ENCODE peak calls at places on chromosomes 1 and 21, in nine cellular contexts. One of them, this sample, is unnamed.

GRCh38 chr1:223230161-223230881 is 87.3 kb upstream of the TLR5 start:
- DNase-seq in uterus: no peak
- DNase-seq in IMR-90: peak
- DNase-seq in GM12892: no peak
- DNase-seq in breast epithelium: no peak
- DNase-seq in heart left ventricle: no peak
- DNase-seq in testis: no peak
- DNase-seq in transverse colon: no peak
- DNase-seq in prostate gland: no peak
- DNase-seq in this sample: peak

GRCh38 chr1:6509603-6510291 is 18.3 kb upstream of the PLEKHG5 start:
- DNase-seq in uterus: no peak
- DNase-seq in IMR-90: no peak
- DNase-seq in GM12892: no peak
- DNase-seq in breast epithelium: no peak
- DNase-seq in heart left ventricle: no peak
- DNase-seq in testis: no peak
- DNase-seq in transverse colon: no peak
- DNase-seq in prostate gland: no peak
- DNase-seq in this sample: no peak

GRCh38 chr1:227898502-227899140 is 49.1 kb downstream of the WNT9A start:
- DNase-seq in uterus: peak
- DNase-seq in IMR-90: no peak
- DNase-seq in GM12892: no peak
- DNase-seq in breast epithelium: peak
- DNase-seq in heart left ventricle: peak
- DNase-seq in testis: no peak
- DNase-seq in transverse colon: peak
- DNase-seq in prostate gland: no peak
- DNase-seq in this sample: no peak

GRCh38 chr1:194024659-194025058 is 838.2 kb upstream of the B3GALT2 start:
- DNase-seq in uterus: no peak
- DNase-seq in IMR-90: peak
- DNase-seq in GM12892: no peak
- DNase-seq in breast epithelium: no peak
- DNase-seq in heart left ventricle: no peak
- DNase-seq in testis: no peak
- DNase-seq in transverse colon: no peak
- DNase-seq in prostate gland: no peak
- DNase-seq in this sample: no peak

GRCh38 chr21:14942801-14943490 is 121.9 kb downstream of the NRIP1 start:
- DNase-seq in uterus: no peak
- DNase-seq in IMR-90: peak
- DNase-seq in GM12892: no peak
- DNase-seq in breast epithelium: no peak
- DNase-seq in heart left ventricle: no peak
- DNase-seq in testis: no peak
- DNase-seq in transverse colon: no peak
- DNase-seq in prostate gland: no peak
- DNase-seq in this sample: no peak

GRCh38 chr21:42120056-42120903 is 49.2 kb downstream of the UMODL1 start:
- DNase-seq in uterus: no peak
- DNase-seq in IMR-90: no peak
- DNase-seq in GM12892: no peak
- DNase-seq in breast epithelium: no peak
- DNase-seq in heart left ventricle: no peak
- DNase-seq in testis: no peak
- DNase-seq in transverse colon: peak
- DNase-seq in prostate gland: peak
- DNase-seq in this sample: no peak

GRCh38 chr1:1531947-1532346 is 8.5 kb downstream of the TMEM240 start:
- DNase-seq in uterus: no peak
- DNase-seq in IMR-90: no peak
- DNase-seq in GM12892: no peak
- DNase-seq in breast epithelium: no peak
- DNase-seq in heart left ventricle: no peak
- DNase-seq in testis: no peak
- DNase-seq in transverse colon: no peak
- DNase-seq in prostate gland: no peak
- DNase-seq in this sample: no peak

GRCh38 chr1:30881266-30882181 is 27.0 kb downstream of the SDC3 start:
- DNase-seq in uterus: no peak
- DNase-seq in IMR-90: no peak
- DNase-seq in GM12892: peak
- DNase-seq in breast epithelium: no peak
- DNase-seq in heart left ventricle: no peak
- DNase-seq in testis: no peak
- DNase-seq in transverse colon: peak
- DNase-seq in prostate gland: no peak
- DNase-seq in this sample: no peak

GRCh38 chr1:180057883-180058396 is 96.7 kb upstream of the QSOX1 start:
- DNase-seq in uterus: no peak
- DNase-seq in IMR-90: no peak
- DNase-seq in GM12892: no peak
- DNase-seq in breast epithelium: no peak
- DNase-seq in heart left ventricle: no peak
- DNase-seq in testis: no peak
- DNase-seq in transverse colon: no peak
- DNase-seq in prostate gland: no peak
- DNase-seq in this sample: no peak

GRCh38 chr1:165629848-165630628 is 996 bp upstream of the MGST3 start:
- DNase-seq in uterus: no peak
- DNase-seq in IMR-90: no peak
- DNase-seq in GM12892: no peak
- DNase-seq in breast epithelium: no peak
- DNase-seq in heart left ventricle: no peak
- DNase-seq in testis: no peak
- DNase-seq in transverse colon: no peak
- DNase-seq in prostate gland: peak
- DNase-seq in this sample: no peak

GRCh38 chr21:26007911-26008579 is 162.5 kb downstream of the APP start:
- DNase-seq in uterus: no peak
- DNase-seq in IMR-90: peak
- DNase-seq in GM12892: no peak
- DNase-seq in breast epithelium: no peak
- DNase-seq in heart left ventricle: no peak
- DNase-seq in testis: no peak
- DNase-seq in transverse colon: no peak
- DNase-seq in prostate gland: no peak
- DNase-seq in this sample: no peak

GRCh38 chr1:167658574-167659328 is 28.7 kb downstream of the RCSD1 start:
- DNase-seq in uterus: no peak
- DNase-seq in IMR-90: no peak
- DNase-seq in GM12892: no peak
- DNase-seq in breast epithelium: no peak
- DNase-seq in heart left ventricle: no peak
- DNase-seq in testis: no peak
- DNase-seq in transverse colon: peak
- DNase-seq in prostate gland: no peak
- DNase-seq in this sample: no peak

GRCh38 chr1:242467556-242468145 is 56.8 kb downstream of the PLD5 start:
- DNase-seq in uterus: peak
- DNase-seq in IMR-90: peak
- DNase-seq in GM12892: no peak
- DNase-seq in breast epithelium: no peak
- DNase-seq in heart left ventricle: peak
- DNase-seq in testis: peak
- DNase-seq in transverse colon: peak
- DNase-seq in prostate gland: no peak
- DNase-seq in this sample: peak

GRCh38 chr21:41475714-41476405 is 32.1 kb downstream of the TMPRSS2 start:
- DNase-seq in uterus: no peak
- DNase-seq in IMR-90: no peak
- DNase-seq in GM12892: no peak
- DNase-seq in breast epithelium: no peak
- DNase-seq in heart left ventricle: no peak
- DNase-seq in testis: no peak
- DNase-seq in transverse colon: no peak
- DNase-seq in prostate gland: no peak
- DNase-seq in this sample: no peak

GRCh38 chr1:84253891-84254290 is 47.6 kb upstream of the SAMD13 start:
- DNase-seq in uterus: no peak
- DNase-seq in IMR-90: peak
- DNase-seq in GM12892: no peak
- DNase-seq in breast epithelium: no peak
- DNase-seq in heart left ventricle: peak
- DNase-seq in testis: peak
- DNase-seq in transverse colon: peak
- DNase-seq in prostate gland: peak
- DNase-seq in this sample: peak

GRCh38 chr1:169484683-169485426 is 889 bp downstream of the SLC19A2 start:
- DNase-seq in uterus: peak
- DNase-seq in IMR-90: peak
- DNase-seq in GM12892: no peak
- DNase-seq in breast epithelium: peak
- DNase-seq in heart left ventricle: peak
- DNase-seq in testis: peak
- DNase-seq in transverse colon: peak
- DNase-seq in prostate gland: peak
- DNase-seq in this sample: peak
- TF ChIP-seq POLR2A in uterus: no peak
- TF ChIP-seq POLR2A in IMR-90: no peak
- TF ChIP-seq POLR2A in GM12892: no peak
- TF ChIP-seq POLR2A in breast epithelium: no peak
- TF ChIP-seq POLR2A in heart left ventricle: no peak
- TF ChIP-seq POLR2A in testis: no peak
- TF ChIP-seq POLR2A in transverse colon: no peak
- TF ChIP-seq POLR2A in prostate gland: no peak
- TF ChIP-seq POLR2A in this sample: no peak

DNA sequence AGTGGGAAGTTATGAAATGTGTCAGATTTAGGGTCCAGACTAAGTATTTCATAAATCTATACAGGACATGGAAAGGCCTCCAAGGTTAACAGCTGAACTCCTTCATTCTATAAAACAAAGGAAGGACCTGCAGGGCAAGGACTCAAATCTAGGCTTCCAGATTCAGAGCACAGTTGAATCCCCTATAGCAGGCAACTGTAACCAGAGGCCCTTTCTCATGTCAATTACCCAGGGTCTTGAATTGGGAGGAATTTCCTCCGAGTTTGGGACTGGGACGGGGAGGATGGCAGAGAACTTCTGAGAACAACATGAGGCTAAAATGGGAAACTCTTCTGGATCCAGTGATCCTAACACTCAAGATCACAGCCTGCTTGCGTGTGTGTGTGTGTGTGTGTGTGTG is 112.9 kb upstream of the BEND5 start:
- DNase-seq in uterus: no peak
- DNase-seq in IMR-90: no peak
- DNase-seq in GM12892: no peak
- DNase-seq in breast epithelium: no peak
- DNase-seq in heart left ventricle: no peak
- DNase-seq in testis: no peak
- DNase-seq in transverse colon: no peak
- DNase-seq in prostate gland: no peak
- DNase-seq in this sample: no peak
- TF ChIP-seq POLR2A in uterus: no peak
- TF ChIP-seq POLR2A in IMR-90: no peak
- TF ChIP-seq POLR2A in GM12892: no peak
- TF ChIP-seq POLR2A in breast epithelium: no peak
- TF ChIP-seq POLR2A in heart left ventricle: no peak
- TF ChIP-seq POLR2A in testis: no peak
- TF ChIP-seq POLR2A in transverse colon: no peak
- TF ChIP-seq POLR2A in prostate gland: no peak
- TF ChIP-seq POLR2A in this sample: no peak

GRCh38 chr1:42680921-42681683 is 1.1 kb upstream of the YBX1 start:
- DNase-seq in uterus: no peak
- DNase-seq in IMR-90: no peak
- DNase-seq in GM12892: no peak
- DNase-seq in breast epithelium: no peak
- DNase-seq in heart left ventricle: no peak
- DNase-seq in testis: peak
- DNase-seq in transverse colon: no peak
- DNase-seq in prostate gland: no peak
- DNase-seq in this sample: no peak

GRCh38 chr1:42680045-42680444 is 2.2 kb upstream of the YBX1 start:
- DNase-seq in uterus: no peak
- DNase-seq in IMR-90: no peak
- DNase-seq in GM12892: no peak
- DNase-seq in breast epithelium: no peak
- DNase-seq in heart left ventricle: no peak
- DNase-seq in testis: no peak
- DNase-seq in transverse colon: no peak
- DNase-seq in prostate gland: no peak
- DNase-seq in this sample: no peak

GRCh38 chr1:42681771-42682483 is at the start of gene YBX1:
- DNase-seq in uterus: peak
- DNase-seq in IMR-90: peak
- DNase-seq in GM12892: peak
- DNase-seq in breast epithelium: peak
- DNase-seq in heart left ventricle: peak
- DNase-seq in testis: peak
- DNase-seq in transverse colon: peak
- DNase-seq in prostate gland: peak
- DNase-seq in this sample: peak

GRCh38 chr1:42684139-42684538 is 1.9 kb downstream of the YBX1 start:
- DNase-seq in uterus: no peak
- DNase-seq in IMR-90: peak
- DNase-seq in GM12892: no peak
- DNase-seq in breast epithelium: no peak
- DNase-seq in heart left ventricle: no peak
- DNase-seq in testis: peak
- DNase-seq in transverse colon: no peak
- DNase-seq in prostate gland: no peak
- DNase-seq in this sample: no peak

DNA sequence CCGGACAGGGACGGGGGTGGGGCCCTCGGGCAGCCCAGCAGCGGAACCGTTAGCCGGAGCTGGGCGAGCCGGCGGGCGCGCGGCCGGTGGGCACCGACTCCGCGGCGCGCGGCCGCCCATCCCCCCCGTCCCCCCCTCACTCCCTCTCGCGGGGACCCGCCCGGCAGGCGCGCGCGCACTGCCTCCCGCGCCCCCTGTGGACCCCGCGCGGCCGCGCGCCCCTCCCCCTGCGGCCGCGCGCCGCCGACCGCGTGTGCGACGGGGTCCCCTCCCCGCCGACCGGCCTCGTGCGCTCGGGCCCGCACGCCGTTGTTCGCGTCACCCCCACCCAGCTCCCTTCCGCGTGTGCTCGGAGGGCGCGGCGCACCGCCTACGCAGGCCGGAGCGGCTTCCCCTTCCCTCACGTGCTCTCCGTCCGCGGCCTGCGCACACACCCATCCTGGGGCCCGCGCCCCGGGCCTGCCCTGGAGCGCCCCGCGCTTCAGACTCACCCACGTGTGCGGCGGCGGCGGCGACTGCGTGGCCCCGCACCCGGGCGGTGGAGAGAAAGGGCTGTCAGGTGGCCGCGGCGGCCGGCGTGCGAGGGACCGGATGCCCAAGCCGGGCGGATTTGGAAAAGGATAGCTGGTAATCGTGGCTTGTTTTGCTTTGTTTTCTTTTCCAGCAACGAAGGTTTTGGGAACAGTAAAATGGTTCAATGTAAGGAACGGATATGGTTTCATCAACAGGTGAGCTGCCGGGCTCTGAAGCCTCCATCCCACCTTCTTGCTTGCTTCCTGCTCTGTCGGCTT is 716 bp downstream of the YBX1 start:
- DNase-seq in uterus: peak
- DNase-seq in IMR-90: peak
- DNase-seq in GM12892: peak
- DNase-seq in breast epithelium: no peak
- DNase-seq in heart left ventricle: peak
- DNase-seq in testis: peak
- DNase-seq in transverse colon: peak
- DNase-seq in prostate gland: peak
- DNase-seq in this sample: peak
- TF ChIP-seq POLR2A in uterus: peak
- TF ChIP-seq POLR2A in IMR-90: no peak
- TF ChIP-seq POLR2A in GM12892: peak
- TF ChIP-seq POLR2A in breast epithelium: no peak
- TF ChIP-seq POLR2A in heart left ventricle: no peak
- TF ChIP-seq POLR2A in testis: no peak
- TF ChIP-seq POLR2A in transverse colon: peak
- TF ChIP-seq POLR2A in prostate gland: peak
- TF ChIP-seq POLR2A in this sample: peak

GRCh38 chr21:33552999-33553598 is 10.3 kb downstream of the SON start:
- DNase-seq in uterus: no peak
- DNase-seq in IMR-90: no peak
- DNase-seq in GM12892: no peak
- DNase-seq in breast epithelium: no peak
- DNase-seq in heart left ventricle: no peak
- DNase-seq in testis: no peak
- DNase-seq in transverse colon: no peak
- DNase-seq in prostate gland: no peak
- DNase-seq in this sample: no peak
- TF ChIP-seq POLR2A in uterus: no peak
- TF ChIP-seq POLR2A in IMR-90: no peak
- TF ChIP-seq POLR2A in GM12892: no peak
- TF ChIP-seq POLR2A in breast epithelium: no peak
- TF ChIP-seq POLR2A in heart left ventricle: no peak
- TF ChIP-seq POLR2A in testis: no peak
- TF ChIP-seq POLR2A in transverse colon: no peak
- TF ChIP-seq POLR2A in prostate gland: no peak
- TF ChIP-seq POLR2A in this sample: no peak